ENCODE peak calls at places on chromosomes 2 and 18, in six cellular contexts. Q, R, X, T, I and J are unnamed samples.

GRCh38 chr2:120261387-120262006 is 8.8 kb downstream of the RALB start:
- DNase-seq in Q (no peak), R (no peak), X (no peak), T (no peak), I (no peak), J (no peak)

GRCh38 chr2:57701391-57701791 is 345.2 kb upstream of the VRK2 start:
- DNase-seq in Q (no peak), R (peak), X (no peak), T (no peak), I (no peak), J (no peak)

GRCh38 chr2:101500175-101500574 is 25.3 kb upstream of the RFX8 start:
- DNase-seq in Q (no peak), R (no peak), X (peak), T (no peak), I (no peak), J (no peak)

GRCh38 chr2:30421551-30422436 is 25.3 kb upstream of the LCLAT1 start:
- DNase-seq in Q (no peak), R (peak), X (peak), T (no peak), I (no peak), J (no peak)

GRCh38 chr18:12067671-12068070 is 26.0 kb upstream of the ANKRD62 start:
- DNase-seq in Q (no peak), R (no peak), X (no peak), T (no peak), I (no peak), J (no peak)

GRCh38 chr2:181847729-181848128 is 43.8 kb upstream of the ITPRID2 start:
- DNase-seq in Q (no peak), R (no peak), X (no peak), T (no peak), I (no peak), J (no peak)

GRCh38 chr2:150389487-150389886 is 98.0 kb downstream of the RND3 start:
- DNase-seq in Q (no peak), R (no peak), X (no peak), T (no peak), I (no peak), J (no peak)

GRCh38 chr2:9809064-9809356 is 34.3 kb upstream of the TAF1B start:
- DNase-seq in Q (peak), R (no peak), X (no peak), T (no peak), I (no peak), J (peak)

GRCh38 chr2:215003001-215003400 is 135.4 kb downstream of the ABCA12 start:
- DNase-seq in Q (no peak), R (peak), X (peak), T (no peak), I (peak), J (no peak)

GRCh38 chr2:133171396-133172004 is 396.8 kb downstream of the NCKAP5 start:
- DNase-seq in Q (no peak), R (peak), X (peak), T (peak), I (no peak), J (no peak)

GRCh38 chr2:68320118-68320641 is 431 bp upstream of the CNRIP1 start:
- DNase-seq in Q (peak), R (no peak), X (no peak), T (peak), I (peak), J (peak)

GRCh38 chr2:54579682-54580349 is 123.7 kb downstream of the SPTBN1 start:
- DNase-seq in Q (no peak), R (no peak), X (no peak), T (no peak), I (no peak), J (no peak)

GRCh38 chr2:172549131-172549530 is 6.8 kb upstream of the PDK1 start:
- DNase-seq in Q (no peak), R (no peak), X (no peak), T (no peak), I (no peak), J (no peak)

GRCh38 chr2:239544846-239545465 is 144.1 kb upstream of the HDAC4 start:
- DNase-seq in Q (no peak), R (no peak), X (no peak), T (no peak), I (no peak), J (no peak)

GRCh38 chr2:112994648-112995047 is 10.6 kb upstream of the IL36A start:
- DNase-seq in Q (no peak), R (no peak), X (no peak), T (no peak), I (no peak), J (no peak)

GRCh38 chr2:231482806-231483391 is 18.6 kb upstream of the NCL start:
- DNase-seq in Q (peak), R (peak), X (peak), T (peak), I (peak), J (peak)

GRCh38 chr2:17470855-17471641 is 47.2 kb downstream of the RAD51AP2 start:
- DNase-seq in Q (no peak), R (peak), X (peak), T (no peak), I (peak), J (no peak)
- TF ChIP-seq CTCF in Q (no peak), R (peak), X (peak), T (no peak), I (peak), J (no peak)

GRCh38 chr18:37578182-37578678 is 12.6 kb upstream of the CELF4 start:
- DNase-seq in Q (no peak), R (no peak), X (no peak), T (no peak), I (no peak), J (no peak)

GRCh38 chr18:37582306-37582705 is 16.7 kb upstream of the CELF4 start:
- DNase-seq in Q (no peak), R (no peak), X (no peak), T (no peak), I (no peak), J (no peak)

GRCh38 chr18:37575646-37576045 is 10.0 kb upstream of the CELF4 start:
- DNase-seq in Q (no peak), R (no peak), X (no peak), T (no peak), I (no peak), J (no peak)

GRCh38 chr18:37577051-37577611 is 11.5 kb upstream of the CELF4 start:
- DNase-seq in Q (no peak), R (no peak), X (no peak), T (no peak), I (peak), J (no peak)

DNA sequence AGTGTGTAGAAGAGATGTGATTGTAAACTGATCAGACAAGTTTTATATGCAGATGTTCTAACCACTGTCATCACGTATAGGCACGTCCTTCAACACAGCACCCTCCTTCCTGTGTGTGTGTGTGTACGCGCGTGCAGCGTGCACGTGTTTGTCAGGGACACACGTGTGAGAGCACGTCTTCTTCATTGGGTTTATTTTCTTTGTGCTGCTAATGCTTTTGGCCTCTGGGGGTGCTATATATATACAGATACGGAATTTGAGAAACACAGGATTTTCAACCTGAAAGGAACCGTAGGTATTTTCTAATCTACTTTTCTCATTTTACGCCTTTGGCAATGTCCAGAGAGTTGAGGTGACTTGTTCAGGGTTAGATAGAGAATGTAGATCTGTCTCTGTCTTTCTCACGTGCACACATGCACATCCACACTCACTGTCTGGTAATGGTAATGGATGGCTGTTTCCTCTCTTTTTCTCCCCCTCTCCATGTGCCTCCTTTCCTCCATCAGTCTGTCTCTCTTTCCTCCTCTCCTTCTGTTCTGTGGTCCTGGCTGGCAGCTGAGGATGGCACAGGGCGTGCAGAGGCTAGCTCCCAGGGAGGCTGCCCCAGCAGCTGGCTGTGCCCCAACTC is 13.4 kb upstream of the CELF4 start:
- DNase-seq in Q (no peak), R (peak), X (peak), T (no peak), I (no peak), J (no peak)
- TF ChIP-seq CTCF in Q (peak), R (peak), X (peak), T (peak), I (peak), J (peak)

DNA sequence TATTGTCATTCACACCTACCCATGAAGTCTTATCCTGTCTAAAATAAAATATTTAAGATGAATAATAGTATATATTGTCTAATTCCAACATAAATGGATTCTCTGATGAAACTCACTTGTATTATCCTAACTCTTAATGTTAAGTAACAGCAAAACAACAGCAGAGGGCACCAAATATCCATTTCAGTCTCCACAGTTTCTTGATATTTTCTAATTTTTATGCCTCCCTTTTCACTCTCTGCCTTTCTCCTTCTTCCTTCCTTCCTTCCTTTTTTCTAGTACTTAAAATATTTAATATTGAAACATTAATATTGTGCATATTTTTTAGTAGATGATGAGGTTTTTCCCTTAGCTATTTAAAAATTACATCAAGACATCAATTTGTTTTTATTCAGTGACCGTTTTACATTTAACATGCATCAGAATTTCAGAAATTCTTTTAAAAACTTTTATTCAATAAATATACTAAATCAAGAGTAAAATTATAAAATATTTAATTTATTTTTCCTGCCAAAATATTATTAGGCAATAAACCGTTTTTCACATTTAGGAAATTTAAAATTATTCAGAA is 97.6 kb downstream of the WDR7 start:
- DNase-seq in Q (no peak), R (peak), X (peak), T (no peak), I (no peak), J (no peak)
- TF ChIP-seq CTCF in Q (peak), R (peak), X (peak), T (peak), I (peak), J (peak)

DNA sequence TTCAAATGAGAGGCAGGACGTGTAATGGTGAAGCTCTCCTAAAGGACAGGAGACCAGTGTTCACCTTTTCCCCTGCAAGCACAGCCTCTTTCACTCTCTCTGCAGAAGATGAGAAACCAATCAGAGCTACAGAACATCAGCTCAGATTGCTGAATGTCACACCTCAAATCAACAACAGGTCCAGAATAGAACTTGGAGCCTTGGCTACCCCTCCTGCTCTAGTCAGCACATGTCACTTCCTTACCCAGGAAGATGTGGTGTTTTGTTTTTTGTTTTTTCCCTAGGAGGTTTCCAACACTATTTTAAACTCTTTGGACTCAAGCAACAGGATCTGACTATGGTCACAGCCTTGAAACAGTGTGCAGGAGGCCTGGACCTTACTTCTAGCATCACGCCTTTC is 41.3 kb upstream of the PCBP1 start:
- DNase-seq in Q (no peak), R (no peak), X (no peak), T (no peak), I (no peak), J (no peak)
- TF ChIP-seq CTCF in Q (no peak), R (no peak), X (no peak), T (no peak), I (no peak), J (no peak)

DNA sequence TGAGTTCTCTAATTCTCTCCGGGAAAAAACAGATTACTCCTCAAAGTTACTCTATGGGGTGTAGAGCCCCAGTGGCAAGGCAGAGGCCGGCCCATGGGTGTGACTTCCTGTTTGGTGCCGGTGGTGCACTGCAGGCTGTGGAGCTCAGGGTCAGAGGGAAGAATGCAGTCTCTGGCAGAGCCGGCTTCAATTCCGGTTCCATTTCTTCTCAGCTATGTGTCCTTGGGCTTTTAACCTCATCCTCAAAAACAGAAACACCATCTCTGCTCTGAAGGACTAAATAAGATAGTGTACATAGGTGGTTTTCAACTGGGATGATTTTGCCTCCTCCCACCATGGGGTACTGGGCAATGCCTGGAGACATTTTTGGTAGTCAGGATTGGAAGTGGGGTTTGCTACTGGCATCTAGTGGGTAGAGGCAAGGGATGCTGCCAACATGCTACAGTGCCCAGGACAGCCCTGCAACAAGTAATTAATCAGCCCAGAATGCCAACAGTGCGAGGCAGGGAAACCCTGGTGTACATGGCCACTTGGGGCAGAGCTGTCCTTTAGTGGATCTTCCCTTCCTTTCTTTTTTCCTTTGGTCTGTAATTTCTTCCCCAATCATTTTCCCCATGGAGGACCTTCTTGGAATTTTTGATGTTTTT is 81.2 kb downstream of the INSIG2 start:
- DNase-seq in Q (no peak), R (no peak), X (no peak), T (no peak), I (no peak), J (no peak)
- TF ChIP-seq CTCF in Q (no peak), R (no peak), X (no peak), T (no peak), I (no peak), J (no peak)

GRCh38 chr2:95316466-95317122 is 19.4 kb downstream of the KCNIP3 start:
- DNase-seq in Q (no peak), R (peak), X (peak), T (no peak), I (no peak), J (no peak)
- TF ChIP-seq CTCF in Q (no peak), R (peak), X (no peak), T (no peak), I (no peak), J (no peak)

GRCh38 chr2:199325881-199326280 is 131.9 kb downstream of the SATB2 start:
- DNase-seq in Q (no peak), R (no peak), X (no peak), T (no peak), I (no peak), J (no peak)
- TF ChIP-seq CTCF in Q (no peak), R (no peak), X (no peak), T (no peak), I (no peak), J (no peak)

DNA sequence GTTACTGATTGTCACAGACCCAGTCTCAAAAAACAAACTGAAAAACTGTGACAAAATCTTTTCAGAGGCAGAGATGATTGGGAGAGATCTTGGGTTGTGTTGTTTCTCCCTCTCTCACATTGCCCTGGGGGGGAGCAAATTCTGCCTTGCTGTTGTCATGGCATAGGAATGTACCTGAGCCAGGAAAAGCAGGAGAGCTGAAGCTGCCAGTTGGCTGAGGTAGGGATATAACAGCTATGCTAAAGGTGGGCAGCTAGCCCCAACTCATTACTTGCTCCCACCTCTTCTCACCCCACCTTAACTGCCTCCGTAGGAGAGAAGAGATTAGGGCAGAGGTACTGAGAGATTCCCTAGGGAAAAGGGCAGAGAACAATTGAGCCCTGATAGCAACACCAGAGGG is 299.3 kb downstream of the OSR1 start:
- DNase-seq in Q (no peak), R (no peak), X (no peak), T (no peak), I (peak), J (peak)
- TF ChIP-seq CTCF in Q (no peak), R (no peak), X (no peak), T (no peak), I (no peak), J (no peak)

GRCh38 chr2:108383146-108383830 is 5.5 kb downstream of the SULT1C4 start:
- DNase-seq in Q (no peak), R (no peak), X (no peak), T (no peak), I (no peak), J (no peak)
- TF ChIP-seq CTCF in Q (no peak), R (peak), X (no peak), T (no peak), I (no peak), J (no peak)